ENCODE peak calls at places on chromosomes 2 and 18, in eight cellular contexts. K is activated naive CD4-positive, alpha-beta T cell treated with Interleukin-2 at 50 U/mL for 16 hours; A is stimulated activated CD4-positive, alpha-beta T cell treated with anti-CD3 and anti-CD28 coated beads, Interleukin-4, amount 100 ng/mL, for 24 hours; M is astrocyte of the spinal cord; O is tibial artery; B is iPS-NIHi11; E is NB4; F is GM04503. G is an unnamed sample.

GRCh38 chr2:183019718-183020442 is 18.4 kb downstream of the NCKAP1 start:
- DNase-seq in K (no peak), A (no peak), M (no peak), O (no peak), B (no peak), E (no peak), F (no peak), G (no peak)

GRCh38 chr2:157874997-157875719 is 972 bp downstream of the ACVR1 start:
- DNase-seq in K (peak), A (peak), M (peak), O (peak), B (no peak), E (peak), F (peak), G (no peak)

GRCh38 chr18:43236921-43237320 is 40.4 kb downstream of the SYT4 start:
- DNase-seq in K (no peak), A (no peak), M (peak), O (no peak), B (no peak), E (no peak), F (no peak), G (no peak)

GRCh38 chr2:23524261-23524706 is 139.3 kb downstream of the KLHL29 start:
- DNase-seq in K (no peak), A (no peak), M (peak), O (peak), B (peak), E (no peak), F (no peak), G (no peak)

GRCh38 chr2:71880846-71881610 is 266.6 kb downstream of the CYP26B1 start:
- DNase-seq in K (no peak), A (no peak), M (peak), O (peak), B (no peak), E (peak), F (peak), G (no peak)

GRCh38 chr2:128566671-128567070 is 248.0 kb upstream of the HS6ST1 start:
- DNase-seq in K (no peak), A (no peak), M (no peak), O (no peak), B (no peak), E (no peak), F (no peak), G (no peak)

GRCh38 chr2:64889803-64890202 is 99.4 kb upstream of the SLC1A4 start:
- DNase-seq in K (no peak), A (no peak), M (no peak), O (no peak), B (no peak), E (no peak), F (no peak), G (no peak)

GRCh38 chr2:102245266-102246151 is 58.7 kb downstream of the IL1RL2 start:
- DNase-seq in K (no peak), A (no peak), M (peak), O (no peak), B (no peak), E (peak), F (no peak), G (no peak)

GRCh38 chr2:128644156-128644555 is 325.5 kb upstream of the HS6ST1 start:
- DNase-seq in K (no peak), A (no peak), M (no peak), O (peak), B (peak), E (no peak), F (no peak), G (no peak)

GRCh38 chr18:38368886-38369285 is 803.3 kb upstream of the CELF4 start:
- DNase-seq in K (no peak), A (no peak), M (peak), O (no peak), B (no peak), E (no peak), F (no peak), G (no peak)

GRCh38 chr18:11752116-11752911 is 63.2 kb downstream of the GNAL start:
- DNase-seq in K (no peak), A (no peak), M (peak), O (no peak), B (peak), E (peak), F (no peak), G (no peak)

GRCh38 chr2:223558970-223559369 is 43.2 kb downstream of the SCG2 start:
- DNase-seq in K (no peak), A (no peak), M (no peak), O (no peak), B (no peak), E (no peak), F (no peak), G (no peak)

GRCh38 chr18:52499646-52500045 is 159.6 kb downstream of the DCC start:
- DNase-seq in K (no peak), A (no peak), M (no peak), O (no peak), B (no peak), E (no peak), F (no peak), G (no peak)

GRCh38 chr2:134522856-134523460 is 195.8 kb downstream of the TMEM163 start:
- DNase-seq in K (no peak), A (no peak), M (no peak), O (no peak), B (no peak), E (no peak), F (no peak), G (no peak)

GRCh38 chr2:180990337-180990736 is 9.9 kb downstream of the UBE2E3 start:
- DNase-seq in K (no peak), A (no peak), M (no peak), O (no peak), B (no peak), E (no peak), F (no peak), G (no peak)

GRCh38 chr2:160141944-160142343 is 58.1 kb downstream of the ITGB6 start:
- DNase-seq in K (no peak), A (no peak), M (no peak), O (no peak), B (no peak), E (no peak), F (no peak), G (no peak)

GRCh38 chr2:12183032-12183431 is 436.6 kb downstream of the LPIN1 start:
- DNase-seq in K (no peak), A (no peak), M (no peak), O (no peak), B (no peak), E (peak), F (no peak), G (no peak)

GRCh38 chr2:162072976-162073775 is 839 bp downstream of the DPP4 start:
- DNase-seq in K (peak), A (peak), M (no peak), O (no peak), B (peak), E (no peak), F (no peak), G (peak)

G was measured in activated naive CD8-positive, alpha-beta T cell treated with anti-CD3 and anti-CD28 coated beads, Interleukin-2, amount 50 U/mL, for 24 hours.